ENCODE peak calls at places on chromosomes 2 and 18, in seven cellular contexts. M is mesendoderm, N is IMR-90, Q is neuronal stem cell, A is H1, C is trophoblast cell, G is mesenchymal stem cell. K is an unnamed sample.
A peak's percentile ranks its signal among the peaks of the same experiment; 100 is the strongest.

GRCh38 chr2:203177361-203177760 is 61.5 kb upstream of the CYP20A1 start:
- DNase-seq in N (no peak), A (no peak), G (peak; percentile 24), Q (no peak), M (peak; percentile 5), C (no peak), K (no peak)

GRCh38 chr2:205776139-205776538 is 93.8 kb downstream of the NRP2 start:
- DNase-seq in G (no peak), N (no peak), A (peak; percentile 64), M (peak; percentile 89), Q (peak; percentile 21), C (peak; percentile 88), K (peak; percentile 93)

GRCh38 chr2:190099890-190100289 is 37.4 kb upstream of the MSTN start:
- DNase-seq in Q (no peak), N (no peak), M (no peak), C (no peak), A (no peak), G (no peak), K (no peak)

GRCh38 chr2:234044157-234044556 is 6.3 kb upstream of the SPP2 start:
- DNase-seq in Q (no peak), A (no peak), C (no peak), M (no peak), G (peak; percentile 35), N (peak; percentile 92), K (no peak)

GRCh38 chr18:70373062-70373519 is 84.2 kb downstream of the SOCS6 start:
- DNase-seq in N (peak; percentile 93), C (peak; percentile 56), M (peak; percentile 51), G (peak; percentile 91), Q (no peak), A (no peak), K (no peak)

GRCh38 chr2:178449700-178450573 is 1.0 kb downstream of the PRKRA start:
- DNase-seq in Q (peak; percentile 1), G (peak; percentile 22), M (no peak), A (no peak), N (peak; percentile 11), C (no peak), K (no peak)

GRCh38 chr2:121826036-121826435 is 70.6 kb downstream of the TSN start:
- DNase-seq in N (no peak), C (no peak), G (no peak), M (no peak), A (no peak), Q (no peak), K (no peak)

GRCh38 chr18:12531747-12532146 is 124.0 kb downstream of the PRELID3A start:
- DNase-seq in C (no peak), M (no peak), Q (no peak), A (no peak), N (peak; percentile 34), G (no peak), K (no peak)

GRCh38 chr2:39919511-39920317 is 140.7 kb upstream of the THUMPD2 start:
- DNase-seq in G (no peak), Q (no peak), N (no peak), A (no peak), M (no peak), C (no peak), K (no peak)

GRCh38 chr2:213188971-213189899 is 37.8 kb upstream of the IKZF2 start:
- DNase-seq in M (peak; percentile 95), G (peak; percentile 35), N (peak; percentile 52), A (peak; percentile 21), C (peak; percentile 64), Q (peak; percentile 86), K (peak; percentile 67)

GRCh38 chr18:60693426-60693825 is 320.9 kb upstream of the MC4R start:
- DNase-seq in A (no peak), C (peak; percentile 51), M (no peak), N (no peak), Q (no peak), G (no peak), K (no peak)

GRCh38 chr2:216426166-216426777 is 14.0 kb downstream of the SMARCAL1 start:
- DNase-seq in Q (no peak), N (no peak), A (no peak), C (peak; percentile 95), G (peak; percentile 56), M (no peak), K (no peak)

GRCh38 chr18:36296591-36297418 is 708 bp upstream of the FHOD3 start:
- DNase-seq in Q (peak; percentile 59), C (peak; percentile 69), N (peak; percentile 77), G (peak; percentile 49), A (peak; percentile 73), M (peak; percentile 81), K (peak; percentile 86)

GRCh38 chr2:35714883-35715282 is 640.7 kb upstream of the CRIM1 start:
- DNase-seq in Q (no peak), N (no peak), C (no peak), A (no peak), M (no peak), G (peak; percentile 13), K (no peak)

GRCh38 chr2:10255189-10256030 is 47.3 kb upstream of the HPCAL1 start:
- DNase-seq in M (no peak), G (no peak), Q (no peak), N (no peak), C (no peak), A (no peak), K (no peak)

GRCh38 chr2:60370835-60371618 is 182.4 kb downstream of the BCL11A start:
- DNase-seq in A (no peak), Q (no peak), M (no peak), G (no peak), N (no peak), C (no peak), K (no peak)

GRCh38 chr2:27638709-27639108 is 9.9 kb downstream of the GPN1 start:
- DNase-seq in N (peak; percentile 90), G (no peak), A (no peak), C (no peak), Q (no peak), M (no peak), K (no peak)

GRCh38 chr2:42770288-42771131 is 6.6 kb upstream of the OXER1 start:
- DNase-seq in G (peak; percentile 50), C (peak; percentile 49), A (peak; percentile 44), M (peak; percentile 92), Q (peak; percentile 45), N (peak; percentile 37), K (peak; percentile 85)

DNA sequence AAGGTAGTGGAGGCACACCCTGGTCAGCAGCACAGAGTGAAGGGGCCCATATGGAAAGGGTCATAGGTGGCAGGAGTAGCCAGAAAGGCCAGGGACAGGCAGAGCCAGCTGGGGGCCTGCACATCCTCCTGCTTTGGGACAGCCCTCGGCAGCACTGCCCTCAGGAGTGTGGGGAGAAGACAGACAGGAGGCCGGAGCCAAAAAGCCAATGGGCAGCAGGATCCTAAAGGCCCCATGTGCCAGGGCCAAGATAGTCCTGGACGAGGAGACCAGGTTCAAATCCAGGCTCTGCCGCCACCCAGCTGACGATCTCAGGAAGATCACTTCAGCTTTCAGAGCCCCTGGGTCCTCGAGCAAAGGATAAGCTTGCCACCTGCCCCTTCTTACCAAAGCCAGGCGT is 220.1 kb downstream of the TMEM163 start:
- DNase-seq in G (no peak), A (no peak), Q (no peak), C (no peak), N (no peak), M (no peak), K (no peak)
- H2BK120ac ChIP-seq in G (no peak overlapping the region), A (no peak overlapping the region), Q (no peak overlapping the region), C (no peak overlapping the region), N (no peak overlapping the region), M (no peak overlapping the region), K (no peak overlapping the region)

DNA sequence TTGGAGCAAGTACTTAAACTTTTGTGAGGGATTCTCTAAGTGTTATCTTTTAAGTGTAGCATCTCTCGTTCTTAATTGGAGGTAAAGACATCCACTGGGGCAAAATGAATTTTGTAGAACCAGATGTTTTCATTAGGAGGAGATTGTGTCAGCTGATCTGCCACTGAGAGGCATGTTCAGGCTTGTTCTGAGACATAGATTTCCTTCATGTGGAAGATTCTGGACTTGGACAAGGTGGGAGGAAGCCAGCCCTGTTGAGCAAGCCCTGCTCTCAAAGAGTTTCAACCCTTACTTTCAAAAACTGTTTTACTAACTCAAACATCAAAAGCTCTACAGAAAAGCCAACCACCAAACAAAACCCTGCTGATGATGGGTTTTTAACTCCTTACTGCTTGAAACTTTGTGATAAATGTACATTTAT is 6.5 kb downstream of the MAP4K4 start:
- DNase-seq in Q (no peak), N (peak; percentile 77), G (peak; percentile 71), M (no peak), C (peak; percentile 43), A (no peak), K (no peak)
- H2BK120ac ChIP-seq in Q (no peak overlapping the region), N (peak overlapping the region; percentile 67), G (peak overlapping the region; percentile 94), M (no peak overlapping the region), C (no peak overlapping the region), A (no peak overlapping the region), K (no peak overlapping the region)

DNA sequence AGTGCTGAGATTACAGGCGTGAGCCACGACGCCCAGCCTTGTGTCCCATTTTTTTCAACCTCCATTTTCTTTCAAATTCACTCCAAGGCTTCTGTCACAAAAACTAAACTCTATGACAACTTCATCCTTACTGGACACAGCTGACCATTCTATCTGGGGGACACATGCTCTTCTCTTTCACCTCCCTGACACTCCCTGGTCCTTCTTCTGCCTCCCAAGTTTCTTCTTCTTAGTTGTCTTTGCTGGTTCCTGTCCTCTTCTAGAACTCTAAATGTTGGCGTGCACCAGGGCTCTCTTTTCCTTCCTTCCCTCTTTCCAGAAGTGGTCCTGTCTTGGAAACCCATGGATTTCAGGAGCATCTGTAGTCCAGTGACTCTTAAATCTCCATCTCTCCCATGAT is 40.1 kb upstream of the LPIN2 start:
- DNase-seq in N (no peak), A (no peak), C (no peak), G (no peak), Q (no peak), M (no peak), K (no peak)
- H2BK120ac ChIP-seq in N (no peak overlapping the region), A (no peak overlapping the region), C (no peak overlapping the region), G (no peak overlapping the region), Q (no peak overlapping the region), M (no peak overlapping the region), K (no peak overlapping the region)

GRCh38 chr2:108270768-108271506 is 17.8 kb upstream of the SULT1C2 start:
- DNase-seq in N (no peak), Q (no peak), C (peak; percentile 78), A (no peak), M (peak; percentile 11), G (no peak), K (no peak)
- H2BK120ac ChIP-seq in N (no peak overlapping the region), Q (no peak overlapping the region), C (no peak overlapping the region), A (no peak overlapping the region), M (no peak overlapping the region), G (no peak overlapping the region), K (no peak overlapping the region)

GRCh38 chr2:231795525-231796327 is 9.5 kb downstream of the COPS7B start:
- DNase-seq in M (peak; percentile 71), N (peak; percentile 75), A (no peak), C (no peak), G (peak; percentile 68), Q (no peak), K (no peak)

GRCh38 chr2:231791107-231791506 is 4.9 kb downstream of the COPS7B start:
- DNase-seq in Q (no peak), C (no peak), A (no peak), M (no peak), N (no peak), G (no peak), K (no peak)

DNA sequence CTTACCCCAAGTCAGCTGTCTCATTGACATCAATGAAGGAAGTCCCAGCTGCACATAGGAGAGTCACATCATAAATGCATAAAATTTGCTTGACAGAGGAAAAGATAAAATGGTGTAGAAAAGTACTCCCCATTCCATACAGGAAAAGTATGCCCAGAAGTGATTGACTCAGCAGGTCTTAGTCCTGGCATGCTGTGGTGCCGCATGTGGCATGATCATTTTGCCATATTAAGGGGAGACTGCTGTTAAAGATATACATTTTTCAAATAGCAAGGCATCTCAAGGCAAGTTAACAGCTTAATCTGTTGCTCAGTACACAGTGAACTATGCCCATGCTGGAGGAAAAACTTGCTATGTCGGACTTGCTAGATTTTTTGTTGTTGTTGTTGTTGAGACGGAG is 8.1 kb downstream of the COPS7B start:
- DNase-seq in N (no peak), G (no peak), A (no peak), C (peak; percentile 36), Q (no peak), M (no peak), K (no peak)
- H2BK120ac ChIP-seq in N (no peak overlapping the region), G (no peak overlapping the region), A (no peak overlapping the region), C (no peak overlapping the region), Q (no peak overlapping the region), M (no peak overlapping the region), K (no peak overlapping the region)

K was measured in H9.